ENCODE peak calls at places on chromosomes 1 and 21, in five cellular contexts. T, L, X, P and O are unnamed samples.

GRCh38 chr1:16125088-16125470 is 30.8 kb downstream of the EPHA2 start:
- DNase-seq in X (no peak), L (no peak), P (no peak), T (no peak), O (no peak)

GRCh38 chr21:29130234-29130993 is at the start of gene MAP3K7CL:
- DNase-seq in L (peak; percentile 67), T (peak; percentile 100), X (no peak), P (no peak), O (no peak)

GRCh38 chr1:173304529-173305227 is 97.5 kb upstream of the TNFSF4 start:
- DNase-seq in X (no peak), T (no peak), L (no peak), P (no peak), O (no peak)

GRCh38 chr1:248861621-248862020 is 2.7 kb upstream of the ZNF692 start:
- DNase-seq in X (no peak), L (no peak), P (no peak), T (no peak), O (no peak)

GRCh38 chr21:41402231-41402630 is 23.8 kb upstream of the MX1 start:
- DNase-seq in P (no peak), T (no peak), L (no peak), X (no peak), O (no peak)

GRCh38 chr1:41767534-41767933 is 151.2 kb downstream of the HIVEP3 start:
- DNase-seq in X (no peak), P (no peak), L (no peak), T (no peak), O (no peak)

GRCh38 chr21:36688324-36688723 is 10.6 kb upstream of the SIM2 start:
- DNase-seq in X (no peak), P (no peak), T (no peak), L (no peak), O (no peak)

GRCh38 chr21:41631564-41632461 is 123.9 kb upstream of the TMPRSS2 start:
- DNase-seq in X (no peak), P (no peak), L (no peak), T (peak; percentile 35), O (no peak)

GRCh38 chr1:37958690-37959089 is 11.8 kb upstream of the INPP5B start:
- DNase-seq in P (no peak), T (peak; percentile 95), X (no peak), L (no peak), O (no peak)

GRCh38 chr1:47444578-47445465 is 7.0 kb downstream of the FOXD2 start:
- DNase-seq in X (no peak), T (no peak), L (no peak), P (peak; percentile 35), O (no peak)

GRCh38 chr1:2632051-2632430 is 775 bp downstream of the MMEL1 start:
- DNase-seq in T (no peak), X (no peak), L (no peak), P (no peak), O (no peak)

GRCh38 chr1:190754769-190755168 is 277.1 kb upstream of the BRINP3 start:
- DNase-seq in P (no peak), X (no peak), T (peak; percentile 40), L (no peak), O (no peak)

GRCh38 chr1:240254006-240254405 is 162.3 kb downstream of the FMN2 start:
- DNase-seq in T (no peak), P (no peak), L (no peak), X (no peak), O (no peak)

GRCh38 chr1:240254778-240255291 is 163.2 kb downstream of the FMN2 start:
- DNase-seq in P (no peak), T (no peak), L (no peak), X (no peak), O (no peak)

GRCh38 chr1:240258910-240259309 is 167.2 kb downstream of the FMN2 start:
- DNase-seq in T (peak; percentile 91), X (no peak), P (no peak), L (no peak), O (no peak)

GRCh38 chr1:240256836-240257503 is 165.3 kb downstream of the FMN2 start:
- DNase-seq in X (no peak), T (no peak), P (no peak), L (no peak), O (no peak)
- H3K9me3 ChIP-seq in X (no peaks in the 10 kb centered on the region), T (no peaks in the 10 kb centered on the region), P (peaks cover 34% of the 10 kb centered on the region), L (no peaks in the 10 kb centered on the region), O (no peaks in the 10 kb centered on the region)

DNA sequence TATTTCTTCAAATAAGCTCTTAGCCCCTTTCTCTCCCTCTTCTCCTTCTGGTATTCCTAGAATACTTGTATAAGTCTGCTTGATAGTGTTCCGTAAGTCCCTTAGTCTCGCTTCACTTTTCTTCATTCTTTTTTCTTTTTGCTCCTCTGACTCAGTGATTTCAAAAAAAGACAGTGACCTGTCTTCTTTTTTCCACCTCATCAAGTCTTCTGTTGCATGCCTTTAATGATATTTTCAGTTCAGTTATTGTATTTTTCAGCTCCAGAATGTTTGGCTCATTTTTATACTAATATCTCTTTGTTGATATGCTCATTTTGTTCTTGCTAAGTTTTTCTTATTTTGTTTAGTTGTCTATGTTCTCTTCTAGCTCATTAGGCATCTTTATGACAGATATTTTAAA is 97.7 kb downstream of the POFUT2 start:
- DNase-seq in X (no peak), L (no peak), T (no peak), P (no peak), O (no peak)
- H3K9me3 ChIP-seq in X (peaks cover 4% of the 10 kb centered on the region), L (peaks cover 32% of the 10 kb centered on the region), T (peaks cover 7% of the 10 kb centered on the region), P (peaks cover 55% of the 10 kb centered on the region), O (peaks cover 19% of the 10 kb centered on the region)

DNA sequence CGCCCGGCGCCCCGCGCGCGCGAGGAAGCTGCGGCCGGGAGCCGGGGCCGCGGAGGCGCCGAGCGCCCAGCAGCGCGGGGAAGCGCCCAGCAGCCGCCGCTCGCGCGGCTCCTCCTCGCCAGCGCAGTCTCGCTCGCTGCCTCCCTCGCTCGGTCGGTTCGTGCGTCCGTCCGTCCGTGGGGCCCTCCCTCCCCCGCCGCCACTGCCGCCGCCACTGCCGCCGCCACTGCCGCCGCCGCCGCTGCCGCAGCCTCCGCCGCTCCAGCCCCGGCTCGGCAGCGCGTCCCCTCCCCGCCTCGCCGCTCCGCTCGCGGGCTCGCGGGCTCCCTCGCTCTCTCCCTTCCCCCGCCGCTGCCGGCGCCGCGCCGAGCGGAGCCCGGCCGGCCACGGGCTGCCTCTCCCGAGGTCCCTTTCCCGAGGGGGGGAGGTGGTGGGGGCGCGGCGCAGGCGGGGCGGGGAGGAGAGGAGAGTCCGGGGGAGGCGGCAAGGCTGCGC is at the start of gene KCND3:
- DNase-seq in P (no peak), T (no peak), X (no peak), L (no peak), O (no peak)
- H3K9me3 ChIP-seq in P (no peaks in the 10 kb centered on the region), T (no peaks in the 10 kb centered on the region), X (no peaks in the 10 kb centered on the region), L (no peaks in the 10 kb centered on the region), O (no peaks in the 10 kb centered on the region)

GRCh38 chr1:34910425-34910824 is 19.0 kb downstream of the DLGAP3 start:
- DNase-seq in X (no peak), L (no peak), P (no peak), T (no peak), O (no peak)
- H3K9me3 ChIP-seq in X (no peaks in the 10 kb centered on the region), L (no peaks in the 10 kb centered on the region), P (no peaks in the 10 kb centered on the region), T (no peaks in the 10 kb centered on the region), O (no peaks in the 10 kb centered on the region)

GRCh38 chr1:110957798-110958197 is 5.9 kb downstream of the LRIF1 start:
- DNase-seq in X (no peak), P (no peak), T (no peak), L (no peak), O (no peak)
- H3K9me3 ChIP-seq in X (no peaks in the 10 kb centered on the region), P (peaks cover 46% of the 10 kb centered on the region), T (no peaks in the 10 kb centered on the region), L (peaks cover 27% of the 10 kb centered on the region), O (peaks cover 11% of the 10 kb centered on the region)